ENCODE peak calls at places on chromosomes 2 and 18, in six cellular contexts. E, Y, Z, M, J and A are unnamed samples.

GRCh38 chr18:389658-390357 is 110.7 kb downstream of the COLEC12 start:
- DNase-seq in Y (peak; percentile 36), E (peak; percentile 22), J (peak; percentile 53), Z (no peak), M (no peak), A (no peak)

GRCh38 chr2:84741182-84741822 is 139.6 kb downstream of the TRABD2A start:
- DNase-seq in J (peak; percentile 28), Z (peak; percentile 46), E (peak; percentile 43), M (peak; percentile 3), Y (peak; percentile 85), A (no peak)

GRCh38 chr2:194495046-194495445 is 1162.0 kb upstream of the SLC39A10 start:
- DNase-seq in Y (no peak), J (no peak), E (no peak), Z (no peak), M (no peak), A (no peak)

GRCh38 chr18:3212636-3213035 is 7.1 kb downstream of the MYOM1 start:
- DNase-seq in M (no peak), E (no peak), J (no peak), Y (no peak), Z (no peak), A (no peak)

GRCh38 chr18:34880882-34881852 is 160.0 kb upstream of the MAPRE2 start:
- DNase-seq in Y (no peak), Z (no peak), M (no peak), J (peak; percentile 34), E (peak; percentile 43), A (no peak)

GRCh38 chr2:30366199-30366691 is 80.8 kb upstream of the LCLAT1 start:
- DNase-seq in Y (no peak), M (no peak), J (peak; percentile 65), E (peak; percentile 68), Z (no peak), A (no peak)

GRCh38 chr2:28287261-28287915 is 105.3 kb upstream of the FOSL2 start:
- DNase-seq in Y (no peak), J (peak; percentile 59), Z (no peak), E (peak; percentile 56), M (no peak), A (no peak)

GRCh38 chr18:75183524-75183923 is 25.4 kb downstream of the PTGR3 start:
- DNase-seq in E (peak; percentile 25), Y (no peak), Z (no peak), J (no peak), M (peak; percentile 94), A (no peak)

GRCh38 chr2:240514631-240515030 is 43.2 kb downstream of the ANKMY1 start:
- DNase-seq in Z (no peak), M (no peak), E (no peak), J (no peak), Y (peak; percentile 11), A (no peak)

GRCh38 chr18:39753178-39753577 is 2187.6 kb upstream of the CELF4 start:
- DNase-seq in M (no peak), Y (no peak), E (no peak), J (no peak), Z (no peak), A (no peak)

GRCh38 chr2:133338224-133338623 is 230.0 kb downstream of the NCKAP5 start:
- DNase-seq in E (peak; percentile 87), Z (no peak), J (no peak), M (no peak), Y (no peak), A (no peak)

GRCh38 chr18:66553824-66554223 is 50.1 kb downstream of the CDH19 start:
- DNase-seq in J (peak; percentile 30), M (no peak), Y (no peak), E (no peak), Z (no peak), A (no peak)

GRCh38 chr2:174788291-174788929 is 24.1 kb upstream of the CHRNA1 start:
- DNase-seq in Y (peak; percentile 88), M (no peak), J (no peak), E (peak; percentile 51), Z (no peak), A (no peak)

GRCh38 chr2:225091336-225091735 is 49.1 kb upstream of the DOCK10 start:
- DNase-seq in E (peak; percentile 98), M (no peak), J (peak; percentile 85), Y (no peak), Z (no peak), A (no peak)

GRCh38 chr2:165863816-165864221 is 69.8 kb upstream of the GALNT3 start:
- DNase-seq in Y (no peak), J (no peak), Z (no peak), E (no peak), M (no peak), A (no peak)

GRCh38 chr2:159362816-159363251 is 76.3 kb upstream of the WDSUB1 start:
- DNase-seq in J (peak; percentile 69), Z (no peak), Y (no peak), M (peak; percentile 19), E (peak; percentile 61), A (no peak)

GRCh38 chr2:144560254-144560653 is 40.3 kb upstream of the ZEB2 start:
- DNase-seq in M (no peak), Y (no peak), E (no peak), Z (no peak), J (no peak), A (no peak)

GRCh38 chr2:37232131-37232933 is 874 bp downstream of the NDUFAF7 start:
- DNase-seq in Z (no peak), Y (no peak), E (peak; percentile 27), J (no peak), M (peak; percentile 53), A (no peak)

GRCh38 chr2:17915099-17915498 is 36.6 kb downstream of the KCNS3 start:
- DNase-seq in E (no peak), J (no peak), Z (no peak), M (no peak), Y (no peak), A (no peak)

GRCh38 chr2:239322414-239323086 is 78.3 kb downstream of the HDAC4 start:
- DNase-seq in J (no peak), E (peak; percentile 77), Z (no peak), Y (peak; percentile 17), M (no peak), A (no peak)

DNA sequence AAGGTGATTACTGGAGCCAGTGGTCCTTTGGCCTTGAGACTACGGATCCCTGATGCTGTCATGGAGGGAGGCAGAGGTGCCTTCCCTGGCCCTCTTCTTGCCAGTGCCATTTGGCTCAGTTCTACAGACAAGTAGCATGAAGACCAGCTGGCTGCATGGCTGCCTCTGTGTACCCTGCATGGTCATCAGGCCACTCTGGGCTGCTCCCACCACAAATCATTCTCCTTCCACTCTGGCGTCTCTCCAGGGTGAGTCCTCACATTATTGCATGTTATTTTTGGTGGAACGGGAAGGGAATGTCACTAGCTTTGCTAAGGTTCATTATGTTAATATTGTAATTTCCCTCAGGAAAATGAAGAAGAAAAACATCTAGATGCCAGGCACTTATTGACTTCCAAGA is 229.8 kb downstream of the VAPA start:
- DNase-seq in J (peak; percentile 46), Z (no peak), Y (no peak), M (no peak), E (no peak), A (no peak)
- H3K14ac ChIP-seq in J (no peak overlapping the region), Z (no peak overlapping the region), Y (no peak overlapping the region), M (no peak overlapping the region), E (no peak overlapping the region), A (no peak overlapping the region)

GRCh38 chr2:128395640-128396499 is 77.2 kb upstream of the HS6ST1 start:
- DNase-seq in E (peak; percentile 10), J (peak; percentile 11), Y (no peak), Z (no peak), M (peak; percentile 56), A (no peak)
- H3K4me2 ChIP-seq in E (no peak overlapping the region), J (peak overlapping the region; percentile 17), Y (peak overlapping the region; percentile 24), Z (peak overlapping the region; percentile 42), M (no peak overlapping the region), A (no peak overlapping the region)

GRCh38 chr18:12257996-12258718 is 4.0 kb downstream of the CIDEA start:
- DNase-seq in J (no peak), Y (no peak), Z (no peak), M (peak; percentile 42), E (no peak), A (no peak)
- H3K27ac ChIP-seq in J (no peak overlapping the region), Y (no peak overlapping the region), Z (no peak overlapping the region), M (no peak overlapping the region), E (no peak overlapping the region), A (no peak overlapping the region)

GRCh38 chr2:223896751-223897320 is 48.3 kb downstream of the WDFY1 start:
- DNase-seq in E (peak; percentile 12), Y (no peak), M (no peak), J (peak; percentile 56), Z (no peak), A (no peak)

GRCh38 chr2:223900066-223900465 is 45.1 kb downstream of the WDFY1 start:
- DNase-seq in J (no peak), E (no peak), Z (no peak), M (no peak), Y (no peak), A (no peak)

GRCh38 chr2:223900531-223900930 is 44.6 kb downstream of the WDFY1 start:
- DNase-seq in J (no peak), Y (no peak), M (no peak), Z (no peak), E (no peak), A (no peak)

GRCh38 chr2:223894968-223895367 is 50.2 kb downstream of the WDFY1 start:
- DNase-seq in Y (no peak), Z (no peak), J (no peak), M (no peak), E (no peak), A (no peak)

GRCh38 chr2:223897669-223898314 is 47.3 kb downstream of the WDFY1 start:
- DNase-seq in E (no peak), Z (no peak), M (no peak), Y (no peak), J (no peak), A (no peak)
- H3K14ac ChIP-seq in E (no peak overlapping the region), Z (no peak overlapping the region), M (no peak overlapping the region), Y (no peak overlapping the region), J (no peak overlapping the region), A (no peak overlapping the region)

GRCh38 chr2:196291873-196292800 is 120.8 kb upstream of the STK17B start:
- DNase-seq in M (peak; percentile 62), Y (no peak), J (no peak), E (no peak), Z (no peak), A (no peak)
- H3K4me2 ChIP-seq in M (no peak overlapping the region), Y (no peak overlapping the region), J (no peak overlapping the region), E (no peak overlapping the region), Z (no peak overlapping the region), A (no peak overlapping the region)

GRCh38 chr2:235834781-235835180 is 333.4 kb downstream of the GBX2 start:
- DNase-seq in J (no peak), Z (no peak), M (no peak), E (no peak), Y (no peak), A (no peak)
- H3K27ac ChIP-seq in J (no peak overlapping the region), Z (no peak overlapping the region), M (no peak overlapping the region), E (no peak overlapping the region), Y (no peak overlapping the region), A (no peak overlapping the region)